ENCODE peak calls at places on chromosomes 1 and 21, in ten cellular contexts. One of them, this sample, is unnamed.

GRCh38 chr1:25343872-25344271 is 5.7 kb downstream of the TMEM50A start:
- DNase-seq in heart right ventricle: no peak
- DNase-seq in thyroid gland: no peak
- DNase-seq in colonic mucosa: no peak
- DNase-seq in suprapubic skin: no peak
- DNase-seq in left ventricle myocardium inferior: no peak
- DNase-seq in upper lobe of right lung: no peak
- DNase-seq in heart left ventricle: no peak
- DNase-seq in lower lobe of right lung: no peak
- DNase-seq in CD8-positive, alpha-beta memory T cell: no peak
- DNase-seq in this sample: no peak

GRCh38 chr21:33976082-33976979 is 60.7 kb upstream of the ATP5PO start:
- DNase-seq in heart right ventricle: peak; percentile 35
- DNase-seq in thyroid gland: peak; percentile 6
- DNase-seq in colonic mucosa: peak; percentile 7
- DNase-seq in suprapubic skin: no peak
- DNase-seq in left ventricle myocardium inferior: peak; percentile 37
- DNase-seq in upper lobe of right lung: no peak
- DNase-seq in heart left ventricle: peak; percentile 67
- DNase-seq in lower lobe of right lung: no peak
- DNase-seq in CD8-positive, alpha-beta memory T cell: peak; percentile 42
- DNase-seq in this sample: no peak

GRCh38 chr1:235275223-235275622 is 52.8 kb downstream of the ARID4B start:
- DNase-seq in heart right ventricle: no peak
- DNase-seq in thyroid gland: no peak
- DNase-seq in colonic mucosa: no peak
- DNase-seq in suprapubic skin: no peak
- DNase-seq in left ventricle myocardium inferior: no peak
- DNase-seq in upper lobe of right lung: no peak
- DNase-seq in heart left ventricle: no peak
- DNase-seq in lower lobe of right lung: no peak
- DNase-seq in CD8-positive, alpha-beta memory T cell: peak; percentile 8
- DNase-seq in this sample: no peak

GRCh38 chr1:213761845-213762407 is 225.8 kb upstream of the PROX1 start:
- DNase-seq in heart right ventricle: no peak
- DNase-seq in thyroid gland: no peak
- DNase-seq in colonic mucosa: no peak
- DNase-seq in suprapubic skin: no peak
- DNase-seq in left ventricle myocardium inferior: no peak
- DNase-seq in upper lobe of right lung: no peak
- DNase-seq in heart left ventricle: no peak
- DNase-seq in lower lobe of right lung: no peak
- DNase-seq in CD8-positive, alpha-beta memory T cell: no peak
- DNase-seq in this sample: no peak

GRCh38 chr21:17438642-17439041 is 74.2 kb upstream of the CXADR start:
- DNase-seq in heart right ventricle: no peak
- DNase-seq in thyroid gland: no peak
- DNase-seq in colonic mucosa: no peak
- DNase-seq in suprapubic skin: no peak
- DNase-seq in left ventricle myocardium inferior: no peak
- DNase-seq in upper lobe of right lung: no peak
- DNase-seq in heart left ventricle: no peak
- DNase-seq in lower lobe of right lung: no peak
- DNase-seq in CD8-positive, alpha-beta memory T cell: no peak
- DNase-seq in this sample: no peak

GRCh38 chr21:31880816-31881215 is 8.0 kb downstream of the HUNK start:
- DNase-seq in heart right ventricle: no peak
- DNase-seq in thyroid gland: no peak
- DNase-seq in colonic mucosa: no peak
- DNase-seq in suprapubic skin: no peak
- DNase-seq in left ventricle myocardium inferior: no peak
- DNase-seq in upper lobe of right lung: no peak
- DNase-seq in heart left ventricle: no peak
- DNase-seq in lower lobe of right lung: no peak
- DNase-seq in CD8-positive, alpha-beta memory T cell: no peak
- DNase-seq in this sample: no peak

GRCh38 chr1:21906173-21907078 is 30.7 kb downstream of the HSPG2 start:
- DNase-seq in heart right ventricle: peak; percentile 82
- DNase-seq in thyroid gland: peak; percentile 54
- DNase-seq in colonic mucosa: peak; percentile 56
- DNase-seq in suprapubic skin: peak; percentile 94
- DNase-seq in left ventricle myocardium inferior: peak; percentile 88
- DNase-seq in upper lobe of right lung: peak; percentile 72
- DNase-seq in heart left ventricle: peak; percentile 90
- DNase-seq in lower lobe of right lung: no peak
- DNase-seq in CD8-positive, alpha-beta memory T cell: no peak
- DNase-seq in this sample: no peak

GRCh38 chr1:11174271-11174942 is 14.7 kb upstream of the ANGPTL7 start:
- DNase-seq in heart right ventricle: no peak
- DNase-seq in thyroid gland: no peak
- DNase-seq in colonic mucosa: no peak
- DNase-seq in suprapubic skin: no peak
- DNase-seq in left ventricle myocardium inferior: no peak
- DNase-seq in upper lobe of right lung: no peak
- DNase-seq in heart left ventricle: no peak
- DNase-seq in lower lobe of right lung: no peak
- DNase-seq in CD8-positive, alpha-beta memory T cell: no peak
- DNase-seq in this sample: no peak

GRCh38 chr1:82390627-82391026 is 589.9 kb downstream of the ADGRL2 start:
- DNase-seq in heart right ventricle: no peak
- DNase-seq in thyroid gland: no peak
- DNase-seq in colonic mucosa: no peak
- DNase-seq in suprapubic skin: no peak
- DNase-seq in left ventricle myocardium inferior: no peak
- DNase-seq in upper lobe of right lung: no peak
- DNase-seq in heart left ventricle: no peak
- DNase-seq in lower lobe of right lung: no peak
- DNase-seq in CD8-positive, alpha-beta memory T cell: no peak
- DNase-seq in this sample: no peak

GRCh38 chr1:19250629-19251304 is 557 bp downstream of the EMC1 start:
- DNase-seq in heart right ventricle: no peak
- DNase-seq in thyroid gland: no peak
- DNase-seq in colonic mucosa: no peak
- DNase-seq in suprapubic skin: no peak
- DNase-seq in left ventricle myocardium inferior: no peak
- DNase-seq in upper lobe of right lung: no peak
- DNase-seq in heart left ventricle: no peak
- DNase-seq in lower lobe of right lung: no peak
- DNase-seq in CD8-positive, alpha-beta memory T cell: no peak
- DNase-seq in this sample: no peak

GRCh38 chr1:44030606-44031050 is 634 bp downstream of the SLC6A9 start:
- DNase-seq in heart right ventricle: peak; percentile 54
- DNase-seq in thyroid gland: no peak
- DNase-seq in colonic mucosa: no peak
- DNase-seq in suprapubic skin: no peak
- DNase-seq in left ventricle myocardium inferior: peak; percentile 42
- DNase-seq in upper lobe of right lung: no peak
- DNase-seq in heart left ventricle: peak; percentile 40
- DNase-seq in lower lobe of right lung: no peak
- DNase-seq in CD8-positive, alpha-beta memory T cell: no peak
- DNase-seq in this sample: peak; percentile 67

GRCh38 chr1:155017946-155018316 is 15.3 kb downstream of the ZBTB7B start:
- DNase-seq in heart right ventricle: no peak
- DNase-seq in thyroid gland: no peak
- DNase-seq in colonic mucosa: no peak
- DNase-seq in suprapubic skin: no peak
- DNase-seq in left ventricle myocardium inferior: no peak
- DNase-seq in upper lobe of right lung: no peak
- DNase-seq in heart left ventricle: no peak
- DNase-seq in lower lobe of right lung: no peak
- DNase-seq in CD8-positive, alpha-beta memory T cell: no peak
- DNase-seq in this sample: no peak

GRCh38 chr1:155019377-155020245 is 14.0 kb downstream of the DCST2 start:
- DNase-seq in heart right ventricle: no peak
- DNase-seq in thyroid gland: no peak
- DNase-seq in colonic mucosa: no peak
- DNase-seq in suprapubic skin: no peak
- DNase-seq in left ventricle myocardium inferior: no peak
- DNase-seq in upper lobe of right lung: no peak
- DNase-seq in heart left ventricle: no peak
- DNase-seq in lower lobe of right lung: no peak
- DNase-seq in CD8-positive, alpha-beta memory T cell: no peak
- DNase-seq in this sample: no peak

GRCh38 chr1:155016231-155016831 is 13.7 kb downstream of the ZBTB7B start:
- DNase-seq in heart right ventricle: no peak
- DNase-seq in thyroid gland: no peak
- DNase-seq in colonic mucosa: peak; percentile 43
- DNase-seq in suprapubic skin: no peak
- DNase-seq in left ventricle myocardium inferior: no peak
- DNase-seq in upper lobe of right lung: no peak
- DNase-seq in heart left ventricle: no peak
- DNase-seq in lower lobe of right lung: no peak
- DNase-seq in CD8-positive, alpha-beta memory T cell: no peak
- DNase-seq in this sample: no peak

GRCh38 chr1:155017021-155017945 is 14.7 kb downstream of the ZBTB7B start:
- DNase-seq in heart right ventricle: peak; percentile 89
- DNase-seq in thyroid gland: peak; percentile 97
- DNase-seq in colonic mucosa: peak; percentile 96
- DNase-seq in suprapubic skin: peak; percentile 97
- DNase-seq in left ventricle myocardium inferior: peak; percentile 90
- DNase-seq in upper lobe of right lung: peak; percentile 96
- DNase-seq in heart left ventricle: peak; percentile 92
- DNase-seq in lower lobe of right lung: peak; percentile 92
- DNase-seq in CD8-positive, alpha-beta memory T cell: peak; percentile 84
- DNase-seq in this sample: peak; percentile 98

DNA sequence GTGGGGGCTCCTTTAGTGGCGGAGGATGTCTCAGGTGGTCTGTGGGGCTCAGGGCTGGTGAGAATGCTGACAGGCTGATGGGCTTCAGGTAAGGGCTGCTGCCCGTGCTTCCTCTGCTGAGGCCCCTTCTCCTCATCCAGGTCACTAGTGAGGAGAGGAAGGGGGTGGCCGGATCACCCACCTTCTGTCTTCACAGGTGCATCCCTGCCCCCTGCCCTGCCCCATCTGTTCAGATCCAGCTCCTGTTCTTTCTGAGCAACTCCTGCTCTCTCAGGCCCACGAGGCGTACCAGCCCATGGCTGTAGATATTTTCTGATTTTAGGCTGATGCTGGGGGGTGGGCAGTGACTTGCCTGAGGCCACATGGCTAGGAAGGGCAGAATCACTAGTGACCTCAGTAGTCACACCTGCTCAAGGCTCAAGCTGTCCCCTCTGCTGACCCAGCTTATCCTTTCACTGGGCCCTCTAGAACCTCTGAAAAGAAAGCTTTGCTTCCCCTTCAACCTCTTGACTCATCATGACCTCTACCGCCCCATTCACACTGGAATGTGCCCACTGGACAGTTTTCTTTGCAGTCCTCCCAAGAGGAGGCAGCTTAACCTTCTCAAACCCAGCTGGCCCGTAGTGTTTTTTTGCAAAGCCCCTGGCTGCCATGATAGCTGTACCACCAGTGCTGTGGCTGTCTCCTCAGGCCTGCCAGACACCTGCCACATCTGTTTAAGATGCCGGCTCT is 14.8 kb downstream of the DCST2 start:
- DNase-seq in heart right ventricle: no peak
- DNase-seq in thyroid gland: peak; percentile 70
- DNase-seq in colonic mucosa: no peak
- DNase-seq in suprapubic skin: no peak
- DNase-seq in left ventricle myocardium inferior: no peak
- DNase-seq in upper lobe of right lung: no peak
- DNase-seq in heart left ventricle: no peak
- DNase-seq in lower lobe of right lung: no peak
- DNase-seq in CD8-positive, alpha-beta memory T cell: no peak
- DNase-seq in this sample: no peak
- H3K9me3 ChIP-seq in heart right ventricle: no peaks in the 10 kb centered on the region
- H3K9me3 ChIP-seq in thyroid gland: no peaks in the 10 kb centered on the region
- H3K9me3 ChIP-seq in colonic mucosa: no peaks in the 10 kb centered on the region
- H3K9me3 ChIP-seq in suprapubic skin: no peaks in the 10 kb centered on the region
- H3K9me3 ChIP-seq in left ventricle myocardium inferior: no peaks in the 10 kb centered on the region
- H3K9me3 ChIP-seq in upper lobe of right lung: no peaks in the 10 kb centered on the region
- H3K9me3 ChIP-seq in heart left ventricle: no peaks in the 10 kb centered on the region
- H3K9me3 ChIP-seq in lower lobe of right lung: no peaks in the 10 kb centered on the region
- H3K9me3 ChIP-seq in CD8-positive, alpha-beta memory T cell: no peaks in the 10 kb centered on the region
- H3K9me3 ChIP-seq in this sample: no peaks in the 10 kb centered on the region

DNA sequence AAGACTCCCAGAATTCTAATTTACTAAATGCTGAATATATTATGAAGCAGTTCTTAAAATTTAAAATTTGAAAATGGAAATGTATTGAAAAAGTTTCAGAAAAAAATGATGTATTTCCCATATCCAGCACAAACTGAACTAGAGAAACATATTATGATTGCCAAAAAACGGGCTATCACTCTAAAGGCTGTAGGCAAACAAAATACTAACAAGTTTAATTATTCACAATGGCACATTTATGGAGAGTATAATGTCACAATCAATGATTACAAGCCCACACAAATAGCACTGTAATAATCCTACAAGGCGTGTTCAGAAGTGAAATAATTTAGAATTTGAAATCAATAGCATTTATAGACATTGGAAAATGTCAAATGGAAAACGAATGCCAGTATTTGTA is 531.3 kb downstream of the PTBP2 start:
- DNase-seq in heart right ventricle: no peak
- DNase-seq in thyroid gland: no peak
- DNase-seq in colonic mucosa: no peak
- DNase-seq in suprapubic skin: no peak
- DNase-seq in left ventricle myocardium inferior: no peak
- DNase-seq in upper lobe of right lung: no peak
- DNase-seq in heart left ventricle: no peak
- DNase-seq in lower lobe of right lung: no peak
- DNase-seq in CD8-positive, alpha-beta memory T cell: no peak
- DNase-seq in this sample: no peak
- H3K36me3 ChIP-seq in heart right ventricle: no peaks in the 10 kb centered on the region
- H3K36me3 ChIP-seq in thyroid gland: no peaks in the 10 kb centered on the region
- H3K36me3 ChIP-seq in colonic mucosa: no peaks in the 10 kb centered on the region
- H3K36me3 ChIP-seq in suprapubic skin: no peaks in the 10 kb centered on the region
- H3K36me3 ChIP-seq in left ventricle myocardium inferior: peaks cover 5% of the 10 kb centered on the region
- H3K36me3 ChIP-seq in upper lobe of right lung: no peaks in the 10 kb centered on the region
- H3K36me3 ChIP-seq in heart left ventricle: no peaks in the 10 kb centered on the region
- H3K36me3 ChIP-seq in lower lobe of right lung: no peaks in the 10 kb centered on the region
- H3K36me3 ChIP-seq in CD8-positive, alpha-beta memory T cell: no peaks in the 10 kb centered on the region
- H3K36me3 ChIP-seq in this sample: no peaks in the 10 kb centered on the region

GRCh38 chr1:8660455-8660854 is 157.0 kb downstream of the RERE start:
- DNase-seq in heart right ventricle: peak; percentile 30
- DNase-seq in thyroid gland: peak; percentile 45
- DNase-seq in colonic mucosa: no peak
- DNase-seq in suprapubic skin: no peak
- DNase-seq in left ventricle myocardium inferior: peak; percentile 54
- DNase-seq in upper lobe of right lung: no peak
- DNase-seq in heart left ventricle: peak; percentile 74
- DNase-seq in lower lobe of right lung: no peak
- DNase-seq in CD8-positive, alpha-beta memory T cell: no peak
- DNase-seq in this sample: no peak
- H3K4me1 ChIP-seq in heart right ventricle: peaks cover 57% of the 10 kb centered on the region
- H3K4me1 ChIP-seq in thyroid gland: peaks cover 40% of the 10 kb centered on the region
- H3K4me1 ChIP-seq in colonic mucosa: peaks cover 15% of the 10 kb centered on the region
- H3K4me1 ChIP-seq in suprapubic skin: peaks cover 48% of the 10 kb centered on the region
- H3K4me1 ChIP-seq in left ventricle myocardium inferior: peaks cover 69% of the 10 kb centered on the region
- H3K4me1 ChIP-seq in upper lobe of right lung: peaks cover 52% of the 10 kb centered on the region
- H3K4me1 ChIP-seq in heart left ventricle: peaks cover 15% of the 10 kb centered on the region
- H3K4me1 ChIP-seq in lower lobe of right lung: peaks cover 64% of the 10 kb centered on the region
- H3K4me1 ChIP-seq in CD8-positive, alpha-beta memory T cell: peaks cover 42% of the 10 kb centered on the region
- H3K4me1 ChIP-seq in this sample: peaks cover 16% of the 10 kb centered on the region

DNA sequence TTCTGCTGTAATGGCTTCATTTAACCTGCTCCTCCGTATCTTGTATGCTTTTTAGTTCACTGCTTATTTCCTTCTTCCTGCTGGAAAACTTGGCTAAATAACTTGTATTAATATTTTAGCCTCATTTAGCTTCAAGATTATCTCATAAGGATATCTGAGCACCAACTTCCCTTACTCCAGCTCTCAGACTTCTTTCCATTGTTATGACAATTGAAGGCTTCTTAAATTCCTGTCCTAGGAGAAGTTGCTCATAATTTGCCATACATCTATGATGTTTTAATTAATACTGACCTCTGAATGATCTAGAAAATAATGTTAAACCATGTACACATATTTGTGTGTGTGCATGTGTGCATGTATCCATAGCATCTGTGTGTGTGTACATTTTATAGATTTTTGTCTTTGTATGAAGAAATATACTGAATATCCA is 1524.4 kb upstream of the TPTE start:
- DNase-seq in heart right ventricle: no peak
- DNase-seq in thyroid gland: no peak
- DNase-seq in colonic mucosa: no peak
- DNase-seq in suprapubic skin: no peak
- DNase-seq in left ventricle myocardium inferior: no peak
- DNase-seq in upper lobe of right lung: no peak
- DNase-seq in heart left ventricle: no peak
- DNase-seq in lower lobe of right lung: no peak
- DNase-seq in CD8-positive, alpha-beta memory T cell: no peak
- DNase-seq in this sample: no peak
- H3K9me3 ChIP-seq in heart right ventricle: peaks cover 5% of the 10 kb centered on the region
- H3K9me3 ChIP-seq in thyroid gland: no peaks in the 10 kb centered on the region
- H3K9me3 ChIP-seq in colonic mucosa: no peaks in the 10 kb centered on the region
- H3K9me3 ChIP-seq in suprapubic skin: peaks cover 24% of the 10 kb centered on the region
- H3K9me3 ChIP-seq in left ventricle myocardium inferior: peaks cover 7% of the 10 kb centered on the region
- H3K9me3 ChIP-seq in upper lobe of right lung: no peaks in the 10 kb centered on the region
- H3K9me3 ChIP-seq in heart left ventricle: no peaks in the 10 kb centered on the region
- H3K9me3 ChIP-seq in lower lobe of right lung: no peaks in the 10 kb centered on the region
- H3K9me3 ChIP-seq in CD8-positive, alpha-beta memory T cell: no peaks in the 10 kb centered on the region
- H3K9me3 ChIP-seq in this sample: peaks cover 13% of the 10 kb centered on the region